ENCODE peak calls at places on chromosomes 7 and 10, in seven cellular contexts. One of them, this sample, is unnamed.

GRCh38 chr7:108348913-108349312 is 107.3 kb downstream of the NRCAM start:
- DNase-seq in SK-N-SH: no peak
- DNase-seq in heart right ventricle: no peak
- DNase-seq in hepatocyte: no peak
- DNase-seq in astrocyte: peak; percentile 81
- DNase-seq in A549: peak; percentile 28
- DNase-seq in thoracic aorta: no peak
- DNase-seq in this sample: no peak

GRCh38 chr7:2190531-2190930 is 42.2 kb downstream of the MAD1L1 start:
- DNase-seq in heart right ventricle: no peak
- DNase-seq in hepatocyte: no peak
- DNase-seq in SK-N-SH: no peak
- DNase-seq in A549: no peak
- DNase-seq in thoracic aorta: no peak
- DNase-seq in astrocyte: peak; percentile 89
- DNase-seq in this sample: no peak

GRCh38 chr7:19747740-19748339 is 25.6 kb downstream of the TMEM196 start:
- DNase-seq in hepatocyte: peak; percentile 52
- DNase-seq in heart right ventricle: no peak
- DNase-seq in SK-N-SH: peak; percentile 47
- DNase-seq in astrocyte: peak; percentile 20
- DNase-seq in thoracic aorta: no peak
- DNase-seq in A549: peak; percentile 33
- DNase-seq in this sample: no peak

GRCh38 chr10:71767420-71768035 is 5.8 kb downstream of the VSIR start:
- DNase-seq in heart right ventricle: peak; percentile 86
- DNase-seq in A549: peak; percentile 32
- DNase-seq in hepatocyte: peak; percentile 57
- DNase-seq in astrocyte: no peak
- DNase-seq in thoracic aorta: no peak
- DNase-seq in SK-N-SH: no peak
- DNase-seq in this sample: no peak

GRCh38 chr7:41367967-41368882 is 334.7 kb downstream of the INHBA start:
- DNase-seq in thoracic aorta: no peak
- DNase-seq in heart right ventricle: peak; percentile 23
- DNase-seq in SK-N-SH: no peak
- DNase-seq in A549: no peak
- DNase-seq in astrocyte: no peak
- DNase-seq in hepatocyte: no peak
- DNase-seq in this sample: no peak

GRCh38 chr7:24834150-24834798 is 77.0 kb upstream of the GSDME start:
- DNase-seq in SK-N-SH: no peak
- DNase-seq in heart right ventricle: no peak
- DNase-seq in thoracic aorta: no peak
- DNase-seq in hepatocyte: no peak
- DNase-seq in A549: no peak
- DNase-seq in astrocyte: no peak
- DNase-seq in this sample: no peak

GRCh38 chr7:74454059-74454947 is 597 bp downstream of the GTF2IRD1 start:
- DNase-seq in hepatocyte: peak; percentile 61
- DNase-seq in heart right ventricle: no peak
- DNase-seq in SK-N-SH: peak; percentile 89
- DNase-seq in astrocyte: no peak
- DNase-seq in thoracic aorta: no peak
- DNase-seq in A549: no peak
- DNase-seq in this sample: no peak

GRCh38 chr10:17742918-17743317 is 9.1 kb upstream of the TMEM236 start:
- DNase-seq in astrocyte: peak; percentile 15
- DNase-seq in heart right ventricle: peak; percentile 58
- DNase-seq in A549: peak; percentile 50
- DNase-seq in SK-N-SH: peak; percentile 49
- DNase-seq in thoracic aorta: no peak
- DNase-seq in hepatocyte: peak; percentile 47
- DNase-seq in this sample: peak; percentile 23

GRCh38 chr10:4686644-4686996 is 139.4 kb upstream of the AKR1E2 start:
- DNase-seq in SK-N-SH: no peak
- DNase-seq in hepatocyte: peak; percentile 67
- DNase-seq in heart right ventricle: no peak
- DNase-seq in A549: peak; percentile 51
- DNase-seq in thoracic aorta: no peak
- DNase-seq in astrocyte: peak; percentile 99
- DNase-seq in this sample: no peak

GRCh38 chr10:62109532-62110293 is 158.9 kb downstream of the RTKN2 start:
- DNase-seq in astrocyte: no peak
- DNase-seq in A549: no peak
- DNase-seq in thoracic aorta: no peak
- DNase-seq in heart right ventricle: no peak
- DNase-seq in SK-N-SH: no peak
- DNase-seq in hepatocyte: no peak
- DNase-seq in this sample: peak; percentile 75

GRCh38 chr7:742791-743190 is 15.7 kb upstream of the PRKAR1B start:
- DNase-seq in thoracic aorta: no peak
- DNase-seq in SK-N-SH: no peak
- DNase-seq in astrocyte: no peak
- DNase-seq in heart right ventricle: no peak
- DNase-seq in A549: no peak
- DNase-seq in hepatocyte: no peak
- DNase-seq in this sample: no peak

GRCh38 chr7:138865843-138866242 is 67.8 kb upstream of the ATP6V0A4 start:
- DNase-seq in thoracic aorta: no peak
- DNase-seq in heart right ventricle: no peak
- DNase-seq in A549: no peak
- DNase-seq in astrocyte: no peak
- DNase-seq in hepatocyte: no peak
- DNase-seq in SK-N-SH: no peak
- DNase-seq in this sample: peak; percentile 33

GRCh38 chr7:55127622-55128081 is 108.8 kb downstream of the EGFR start:
- DNase-seq in hepatocyte: no peak
- DNase-seq in astrocyte: peak; percentile 80
- DNase-seq in SK-N-SH: peak; percentile 41
- DNase-seq in heart right ventricle: peak; percentile 45
- DNase-seq in A549: no peak
- DNase-seq in thoracic aorta: no peak
- DNase-seq in this sample: no peak

GRCh38 chr7:90518630-90519029 is 49.2 kb downstream of the PTTG1IP2 start:
- DNase-seq in heart right ventricle: no peak
- DNase-seq in thoracic aorta: no peak
- DNase-seq in astrocyte: no peak
- DNase-seq in SK-N-SH: no peak
- DNase-seq in A549: no peak
- DNase-seq in hepatocyte: no peak
- DNase-seq in this sample: no peak

GRCh38 chr10:11149499-11149898 is 131.8 kb downstream of the CELF2 start:
- DNase-seq in hepatocyte: no peak
- DNase-seq in SK-N-SH: no peak
- DNase-seq in A549: no peak
- DNase-seq in heart right ventricle: no peak
- DNase-seq in thoracic aorta: no peak
- DNase-seq in astrocyte: no peak
- DNase-seq in this sample: no peak

GRCh38 chr7:75842836-75843446 is 29.3 kb upstream of the CCL24 start:
- DNase-seq in SK-N-SH: no peak
- DNase-seq in heart right ventricle: peak; percentile 21
- DNase-seq in A549: peak; percentile 47
- DNase-seq in thoracic aorta: no peak
- DNase-seq in hepatocyte: peak; percentile 39
- DNase-seq in astrocyte: peak; percentile 87
- DNase-seq in this sample: peak; percentile 71

GRCh38 chr10:119049361-119049760 is 19.8 kb downstream of the NANOS1 start:
- DNase-seq in A549: no peak
- DNase-seq in heart right ventricle: no peak
- DNase-seq in SK-N-SH: no peak
- DNase-seq in hepatocyte: no peak
- DNase-seq in thoracic aorta: no peak
- DNase-seq in astrocyte: no peak
- DNase-seq in this sample: no peak

GRCh38 chr10:31318382-31318853 is 598 bp upstream of the ZEB1 start:
- DNase-seq in heart right ventricle: peak; percentile 73
- DNase-seq in hepatocyte: peak; percentile 73
- DNase-seq in A549: peak; percentile 59
- DNase-seq in SK-N-SH: peak; percentile 77
- DNase-seq in astrocyte: peak; percentile 79
- DNase-seq in thoracic aorta: peak; percentile 40
- DNase-seq in this sample: peak; percentile 77

DNA sequence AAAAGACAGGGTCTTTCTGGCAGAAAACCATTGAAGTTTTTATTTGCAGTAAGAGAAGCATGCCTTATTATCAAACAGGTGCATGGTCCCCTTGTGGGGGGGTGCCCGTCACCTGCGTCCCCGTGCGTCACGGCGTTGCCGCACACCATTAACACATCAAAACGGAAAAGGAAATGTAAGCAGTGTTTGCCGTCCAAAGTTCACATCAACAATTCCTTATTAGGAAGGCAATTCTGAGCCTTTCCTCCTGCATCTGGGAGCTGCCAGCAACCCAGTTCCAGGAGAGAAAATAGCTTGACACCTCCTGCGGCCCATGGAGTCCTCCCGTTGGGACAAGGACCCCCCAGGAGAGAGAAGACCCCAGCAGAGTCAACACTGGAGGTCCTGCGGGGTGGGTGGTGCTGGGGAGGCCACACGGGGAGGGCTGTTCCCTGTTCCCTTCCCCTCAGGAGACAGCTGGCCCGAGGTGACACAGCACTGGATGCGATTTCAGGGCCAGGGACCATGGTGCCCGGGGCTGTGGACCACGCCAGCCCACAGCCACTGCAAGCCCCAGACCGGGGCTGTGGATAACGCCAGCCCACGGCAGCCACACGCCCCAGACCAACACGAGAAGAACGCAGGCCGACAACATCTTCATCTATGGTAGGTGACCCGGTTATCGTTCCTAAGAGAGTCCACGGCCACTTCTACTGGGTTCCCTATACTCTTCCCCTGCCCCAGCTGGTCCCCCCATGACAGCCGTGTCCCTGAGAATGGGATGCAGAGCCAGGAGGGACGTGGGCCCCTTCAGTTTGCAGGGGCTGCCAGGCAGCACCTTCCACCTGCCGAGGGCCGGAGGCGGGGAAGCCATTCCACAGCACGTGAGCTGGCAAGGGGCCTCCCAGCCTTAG is 39.4 kb downstream of the DIP2C start:
- DNase-seq in heart right ventricle: no peak
- DNase-seq in A549: peak; percentile 46
- DNase-seq in thoracic aorta: no peak
- DNase-seq in SK-N-SH: no peak
- DNase-seq in hepatocyte: peak; percentile 86
- DNase-seq in astrocyte: no peak
- DNase-seq in this sample: no peak
- H3K4me3 ChIP-seq in heart right ventricle: no peak overlapping the region
- H3K4me3 ChIP-seq in A549: peak overlapping the region; percentile 29
- H3K4me3 ChIP-seq in thoracic aorta: peak overlapping the region; percentile 58
- H3K4me3 ChIP-seq in SK-N-SH: no peak overlapping the region
- H3K4me3 ChIP-seq in hepatocyte: no peak overlapping the region
- H3K4me3 ChIP-seq in astrocyte: no peak overlapping the region
- H3K4me3 ChIP-seq in this sample: no peak overlapping the region

GRCh38 chr10:124069341-124069740 is 24.1 kb downstream of the CHST15 start:
- DNase-seq in A549: no peak
- DNase-seq in hepatocyte: no peak
- DNase-seq in thoracic aorta: no peak
- DNase-seq in heart right ventricle: no peak
- DNase-seq in SK-N-SH: no peak
- DNase-seq in astrocyte: no peak
- DNase-seq in this sample: no peak
- H3K27ac ChIP-seq in A549: no peak overlapping the region
- H3K27ac ChIP-seq in hepatocyte: no peak overlapping the region
- H3K27ac ChIP-seq in thoracic aorta: no peak overlapping the region
- H3K27ac ChIP-seq in heart right ventricle: no peak overlapping the region
- H3K27ac ChIP-seq in SK-N-SH: no peak overlapping the region
- H3K27ac ChIP-seq in astrocyte: no peak overlapping the region
- H3K27ac ChIP-seq in this sample: no peak overlapping the region

DNA sequence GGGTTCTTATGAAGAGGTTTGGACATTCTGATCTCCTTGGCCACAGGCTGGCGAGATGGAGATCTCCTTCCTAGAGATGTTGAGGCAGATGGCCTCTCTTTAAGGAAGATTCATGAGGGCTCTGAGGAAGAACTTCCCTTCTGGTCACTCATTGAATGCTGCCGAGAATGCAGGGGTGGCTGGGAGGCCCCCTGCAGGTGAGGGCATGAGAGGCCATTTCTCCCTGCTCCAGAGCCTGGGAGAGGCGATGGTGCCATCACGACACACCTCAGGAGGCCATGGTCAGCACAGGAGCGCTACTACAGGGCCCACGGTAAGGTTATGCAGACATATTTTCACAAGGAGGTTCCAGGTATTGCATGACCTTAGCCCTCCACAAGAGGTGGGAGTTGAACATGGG is 40.2 kb downstream of the CXCL12 start:
- DNase-seq in thoracic aorta: no peak
- DNase-seq in hepatocyte: no peak
- DNase-seq in heart right ventricle: no peak
- DNase-seq in SK-N-SH: no peak
- DNase-seq in A549: no peak
- DNase-seq in astrocyte: no peak
- DNase-seq in this sample: no peak
- H3K4me3 ChIP-seq in thoracic aorta: no peak overlapping the region
- H3K4me3 ChIP-seq in hepatocyte: no peak overlapping the region
- H3K4me3 ChIP-seq in heart right ventricle: no peak overlapping the region
- H3K4me3 ChIP-seq in SK-N-SH: no peak overlapping the region
- H3K4me3 ChIP-seq in A549: no peak overlapping the region
- H3K4me3 ChIP-seq in astrocyte: no peak overlapping the region
- H3K4me3 ChIP-seq in this sample: no peak overlapping the region

DNA sequence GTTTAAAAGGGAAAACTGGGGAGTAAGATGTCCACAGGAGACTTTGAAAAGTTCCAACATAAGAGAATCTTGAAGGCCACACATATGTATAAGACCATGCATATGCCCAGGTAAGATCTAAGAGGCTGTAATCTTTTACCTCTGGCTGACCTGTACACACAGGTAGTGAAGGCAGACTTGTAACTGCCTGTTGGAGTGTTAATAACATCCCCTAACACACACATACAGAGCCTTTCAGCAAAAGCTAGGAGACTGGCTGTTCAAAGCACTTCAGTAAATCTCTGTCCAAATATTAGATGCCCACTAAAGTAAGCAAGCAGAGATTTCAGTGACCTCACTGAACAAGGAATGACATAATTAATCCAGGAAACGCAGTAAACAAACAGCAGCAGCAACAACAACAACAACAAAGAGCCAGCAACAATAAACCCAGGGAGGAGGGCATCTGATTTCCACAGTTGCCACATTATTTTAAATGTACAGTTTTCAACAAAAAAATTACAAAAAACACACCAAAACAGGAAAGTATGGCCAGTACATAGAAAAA is 15.0 kb downstream of the CYP51A1 start:
- DNase-seq in astrocyte: no peak
- DNase-seq in thoracic aorta: no peak
- DNase-seq in heart right ventricle: no peak
- DNase-seq in SK-N-SH: no peak
- DNase-seq in A549: no peak
- DNase-seq in hepatocyte: no peak
- DNase-seq in this sample: no peak
- H3K27ac ChIP-seq in astrocyte: no peak overlapping the region
- H3K27ac ChIP-seq in thoracic aorta: no peak overlapping the region
- H3K27ac ChIP-seq in heart right ventricle: no peak overlapping the region
- H3K27ac ChIP-seq in SK-N-SH: no peak overlapping the region
- H3K27ac ChIP-seq in A549: no peak overlapping the region
- H3K27ac ChIP-seq in hepatocyte: peak overlapping the region; percentile 33
- H3K27ac ChIP-seq in this sample: no peak overlapping the region

This sample was measured in HL-60.